ENCODE peak calls at places on chromosomes 4 and X, in seven cellular contexts. K is GM23248; O is CD8-positive, alpha-beta memory T cell; V is mammary epithelial cell; N is PC-9; C is OCI-LY7; J is uterus. R is an unnamed sample.

GRCh38 chrX:150254909-150255308 is 108.2 kb upstream of the MAMLD1 start:
- DNase-seq in K (no peak), C (no peak), O (no peak), J (no peak), V (no peak), N (no peak), R (no peak)

GRCh38 chr4:121555315-121556107 is 141.3 kb downstream of the ANXA5 start:
- DNase-seq in N (no peak), K (peak; percentile 34), V (no peak), J (no peak), O (no peak), C (no peak), R (no peak)

GRCh38 chrX:31704938-31705337 is 633.1 kb upstream of the FTHL17 start:
- DNase-seq in N (no peak), K (no peak), O (no peak), C (no peak), V (no peak), J (no peak), R (no peak)

GRCh38 chr4:183919173-183919572 is 14.1 kb downstream of the STOX2 start:
- DNase-seq in C (no peak), K (no peak), J (no peak), N (no peak), O (no peak), V (no peak), R (no peak)

GRCh38 chr4:38490753-38491446 is 173.1 kb upstream of the KLF3 start:
- DNase-seq in O (no peak), N (no peak), J (no peak), C (no peak), K (no peak), V (no peak), R (no peak)

GRCh38 chr4:183544109-183544508 is 39.3 kb downstream of the ING2 start:
- DNase-seq in J (no peak), C (no peak), N (no peak), O (no peak), K (no peak), V (peak; percentile 6), R (no peak)

GRCh38 chr4:148373093-148373492 is 69.1 kb downstream of the NR3C2 start:
- DNase-seq in K (no peak), J (no peak), O (no peak), V (no peak), N (no peak), C (no peak), R (no peak)

GRCh38 chrX:136851526-136851925 is 29.0 kb downstream of the RBMX start:
- DNase-seq in N (no peak), C (no peak), V (no peak), J (no peak), O (no peak), K (no peak), R (no peak)

GRCh38 chr4:129218355-129218754 is 122.4 kb downstream of the C4orf33 start:
- DNase-seq in K (peak; percentile 14), J (no peak), V (no peak), O (no peak), N (no peak), C (no peak), R (peak; percentile 65)

GRCh38 chr4:94439606-94440005 is 12.1 kb upstream of the PDLIM5 start:
- DNase-seq in N (no peak), K (no peak), O (no peak), J (no peak), V (no peak), C (no peak), R (no peak)

GRCh38 chrX:20159811-20160385 is 18.3 kb upstream of the EIF1AX start:
- DNase-seq in V (peak; percentile 1), N (no peak), K (peak; percentile 10), O (no peak), J (no peak), C (no peak), R (no peak)
- H3K36me3 ChIP-seq in V (peaks cover 13% of the 10 kb centered on the region), N (no peaks in the 10 kb centered on the region), K (peaks cover 5% of the 10 kb centered on the region), O (no peaks in the 10 kb centered on the region), J (no peaks in the 10 kb centered on the region), C (peaks cover 50% of the 10 kb centered on the region), R (no peaks in the 10 kb centered on the region)

GRCh38 chrX:75544760-75545159 is 21.9 kb upstream of the ZDHHC15 start:
- DNase-seq in K (no peak), V (no peak), N (no peak), J (no peak), O (no peak), C (no peak), R (no peak)

GRCh38 chrX:75546724-75547123 is 23.9 kb upstream of the ZDHHC15 start:
- DNase-seq in O (no peak), N (no peak), V (no peak), C (no peak), K (no peak), J (no peak), R (no peak)

GRCh38 chrX:75547783-75548182 is 24.9 kb upstream of the ZDHHC15 start:
- DNase-seq in J (no peak), K (peak; percentile 0), V (no peak), O (no peak), C (no peak), N (no peak), R (no peak)

GRCh38 chrX:75547137-75547536 is 24.3 kb upstream of the ZDHHC15 start:
- DNase-seq in J (no peak), O (no peak), C (no peak), K (no peak), N (no peak), V (no peak), R (no peak)
- H3K4me3 ChIP-seq in J (no peak overlapping the region), O (no peak overlapping the region), C (no peak overlapping the region), K (no peak overlapping the region), N (no peak overlapping the region), V (no peak overlapping the region), R (no peak overlapping the region)

GRCh38 chr4:173448103-173448502 is 49.2 kb upstream of the SCRG1 start:
- DNase-seq in N (no peak), K (peak; percentile 81), O (no peak), V (no peak), J (peak; percentile 20), C (no peak), R (peak; percentile 90)
- H3K27ac ChIP-seq in N (no peak overlapping the region), K (no peak overlapping the region), O (no peak overlapping the region), V (no peak overlapping the region), J (peak overlapping the region; percentile 47), C (no peak overlapping the region), R (peak overlapping the region; percentile 91)

GRCh38 chr4:2698951-2699505 is 57.1 kb downstream of the TNIP2 start:
- DNase-seq in J (no peak), C (no peak), V (no peak), O (no peak), N (no peak), K (no peak), R (no peak)

GRCh38 chr4:2697995-2698414 is 58.1 kb downstream of the TNIP2 start:
- DNase-seq in K (no peak), C (no peak), V (no peak), J (no peak), N (no peak), O (no peak), R (no peak)

GRCh38 chr4:2698504-2698903 is 57.6 kb downstream of the TNIP2 start:
- DNase-seq in O (no peak), K (no peak), C (no peak), N (no peak), J (no peak), V (no peak), R (no peak)

GRCh38 chr4:2700031-2700430 is 56.1 kb downstream of the TNIP2 start:
- DNase-seq in N (no peak), C (no peak), V (no peak), O (no peak), K (no peak), J (no peak), R (no peak)

GRCh38 chr4:2699534-2699933 is 56.6 kb downstream of the TNIP2 start:
- DNase-seq in V (no peak), C (no peak), O (no peak), N (no peak), J (no peak), K (no peak), R (no peak)
- H3K36me3 ChIP-seq in V (peaks cover 29% of the 10 kb centered on the region), C (peaks cover 90% of the 10 kb centered on the region), O (peaks cover 40% of the 10 kb centered on the region), N (no peaks in the 10 kb centered on the region), J (no peaks in the 10 kb centered on the region), K (peaks cover 64% of the 10 kb centered on the region), R (peaks cover 98% of the 10 kb centered on the region)

DNA sequence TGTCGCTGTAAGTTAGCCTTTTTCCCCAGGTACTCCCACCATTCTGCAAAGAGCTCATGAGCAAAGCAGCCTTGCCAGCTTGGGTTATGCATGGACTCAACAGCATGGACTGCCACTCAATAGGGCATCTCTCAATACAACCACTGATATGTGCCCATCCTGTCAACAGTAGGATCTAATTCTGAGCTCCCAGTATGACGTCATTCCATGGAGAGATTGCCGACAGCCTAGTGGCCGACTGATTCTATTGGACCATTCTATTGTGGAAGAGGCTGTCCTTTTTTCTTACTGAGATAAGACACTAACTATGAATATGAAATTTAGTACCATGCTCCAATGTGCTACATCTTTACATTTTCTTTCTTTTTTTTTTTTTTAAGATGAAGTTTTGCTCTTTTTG is 2389.0 kb upstream of the AGA start:
- DNase-seq in N (no peak), J (no peak), V (no peak), C (no peak), O (no peak), K (no peak), R (no peak)
- H3K4me3 ChIP-seq in N (no peak overlapping the region), J (no peak overlapping the region), V (no peak overlapping the region), C (no peak overlapping the region), O (no peak overlapping the region), K (no peak overlapping the region), R (no peak overlapping the region)

R was measured in WERI-Rb-1.